ENCODE peak calls at places on chromosomes 5 and 9, in four cellular contexts. One of them, this sample, is unnamed.

GRCh38 chr5:65530904-65531303 is 32.1 kb downstream of the CENPK start:
- DNase-seq in K562: no peak
- DNase-seq in mammary epithelial cell: no peak
- DNase-seq in GM23248: no peak
- DNase-seq in this sample: no peak

GRCh38 chr9:31137151-31137849 is 1247.1 kb upstream of the ACO1 start:
- DNase-seq in K562: no peak
- DNase-seq in mammary epithelial cell: peak; percentile 98
- DNase-seq in GM23248: peak; percentile 79
- DNase-seq in this sample: no peak

GRCh38 chr5:10507575-10508024 is 56.3 kb upstream of the ANKRD33B start:
- DNase-seq in K562: peak; percentile 75
- DNase-seq in mammary epithelial cell: no peak
- DNase-seq in GM23248: peak; percentile 27
- DNase-seq in this sample: no peak

GRCh38 chr5:16160706-16161105 is 18.9 kb downstream of the MARCHF11 start:
- DNase-seq in K562: peak; percentile 59
- DNase-seq in mammary epithelial cell: peak; percentile 41
- DNase-seq in GM23248: peak; percentile 84
- DNase-seq in this sample: peak; percentile 85

GRCh38 chr5:154755361-154756202 is at the start of gene LARP1:
- DNase-seq in K562: peak; percentile 70
- DNase-seq in mammary epithelial cell: peak; percentile 39
- DNase-seq in GM23248: peak; percentile 67
- DNase-seq in this sample: peak; percentile 70

GRCh38 chr5:141641634-141642278 is 5.0 kb downstream of the RELL2 start:
- DNase-seq in K562: peak; percentile 79
- DNase-seq in mammary epithelial cell: peak; percentile 81
- DNase-seq in GM23248: peak; percentile 80
- DNase-seq in this sample: no peak

GRCh38 chr5:113378960-113379541 is 55.7 kb downstream of the TSSK1B start:
- DNase-seq in K562: peak; percentile 62
- DNase-seq in mammary epithelial cell: peak; percentile 50
- DNase-seq in GM23248: peak; percentile 66
- DNase-seq in this sample: peak; percentile 72

GRCh38 chr5:92980491-92980890 is 600.5 kb downstream of the NR2F1-AS1 start:
- DNase-seq in K562: no peak
- DNase-seq in mammary epithelial cell: peak; percentile 40
- DNase-seq in GM23248: peak; percentile 10
- DNase-seq in this sample: no peak

GRCh38 chr9:27535701-27536118 is 6.1 kb upstream of the MOB3B start:
- DNase-seq in K562: peak; percentile 13
- DNase-seq in mammary epithelial cell: peak; percentile 38
- DNase-seq in GM23248: no peak
- DNase-seq in this sample: peak; percentile 57

GRCh38 chr5:107425541-107426031 is 245.2 kb downstream of the EFNA5 start:
- DNase-seq in K562: no peak
- DNase-seq in mammary epithelial cell: peak; percentile 85
- DNase-seq in GM23248: peak; percentile 83
- DNase-seq in this sample: no peak

GRCh38 chr5:128674837-128675446 is 136.9 kb upstream of the FBN2 start:
- DNase-seq in K562: peak; percentile 28
- DNase-seq in mammary epithelial cell: peak; percentile 43
- DNase-seq in GM23248: peak; percentile 57
- DNase-seq in this sample: peak; percentile 50

GRCh38 chr5:73419414-73420390 is 28.9 kb downstream of the FOXD1 start:
- DNase-seq in K562: no peak
- DNase-seq in mammary epithelial cell: no peak
- DNase-seq in GM23248: peak; percentile 76
- DNase-seq in this sample: peak; percentile 88
- TF ChIP-seq EZH2 in K562: no peak
- TF ChIP-seq EZH2 in mammary epithelial cell: peak; percentile 73
- TF ChIP-seq EZH2 in GM23248: no peak
- TF ChIP-seq EZH2 in this sample: peak; percentile 87

DNA sequence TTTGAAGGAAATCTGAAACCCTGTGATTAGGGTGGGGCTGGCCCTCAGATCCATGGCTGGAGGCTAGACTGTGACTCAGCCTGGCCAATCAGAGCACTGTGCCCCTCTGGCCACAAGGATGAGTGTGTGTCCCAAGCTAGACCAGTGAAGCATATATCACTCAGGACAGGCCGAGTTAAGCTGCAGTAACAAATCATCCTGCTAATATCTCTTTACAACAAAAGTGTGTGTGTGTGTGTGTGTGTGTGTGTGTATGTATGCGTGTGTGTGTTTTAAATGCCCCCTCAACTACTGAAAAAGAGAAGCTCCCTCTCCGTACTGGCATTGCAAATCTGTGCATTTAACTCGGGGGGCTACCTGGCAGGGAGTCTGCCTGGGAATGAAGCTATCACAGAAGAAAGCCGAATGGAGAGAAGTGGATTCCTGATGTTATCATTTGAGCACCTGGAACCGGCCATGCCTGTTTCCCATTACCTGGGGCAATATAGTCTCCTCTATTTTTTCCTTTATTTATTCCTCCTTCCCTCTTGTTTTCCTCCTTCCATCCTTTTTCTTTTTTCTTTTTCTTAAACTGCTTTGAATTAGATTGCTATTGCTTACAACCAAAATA is 25.6 kb downstream of the STC2 start:
- DNase-seq in K562: peak; percentile 73
- DNase-seq in mammary epithelial cell: peak; percentile 79
- DNase-seq in GM23248: peak; percentile 88
- DNase-seq in this sample: peak; percentile 37
- H2AFZ ChIP-seq in K562: no peak overlapping the region
- H2AFZ ChIP-seq in mammary epithelial cell: peak overlapping the region; percentile 65
- H2AFZ ChIP-seq in GM23248: no peak overlapping the region
- H2AFZ ChIP-seq in this sample: no peak overlapping the region

DNA sequence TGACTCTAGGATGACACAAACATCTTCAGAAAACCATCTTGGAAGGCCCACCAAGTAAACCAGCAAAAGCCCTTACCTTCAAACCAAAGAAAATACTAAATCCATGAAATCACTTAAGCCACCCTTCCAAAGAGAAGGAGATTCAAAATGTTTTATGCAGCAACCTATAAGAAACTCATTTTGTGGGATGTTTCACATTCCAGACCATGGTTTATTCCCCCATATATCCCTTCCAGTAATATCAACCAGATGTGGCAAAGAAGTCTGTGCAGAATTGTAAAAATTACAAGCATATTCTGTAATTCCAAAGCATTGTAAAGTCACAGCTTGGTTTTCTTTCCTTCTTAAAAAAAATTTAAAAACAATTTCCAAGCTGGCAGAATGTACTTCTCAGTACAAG is 117.4 kb downstream of the SLIT3 start:
- DNase-seq in K562: no peak
- DNase-seq in mammary epithelial cell: no peak
- DNase-seq in GM23248: peak; percentile 70
- DNase-seq in this sample: no peak
- TF ChIP-seq EZH2 in K562: no peak
- TF ChIP-seq EZH2 in mammary epithelial cell: no peak
- TF ChIP-seq EZH2 in GM23248: no peak
- TF ChIP-seq EZH2 in this sample: no peak

DNA sequence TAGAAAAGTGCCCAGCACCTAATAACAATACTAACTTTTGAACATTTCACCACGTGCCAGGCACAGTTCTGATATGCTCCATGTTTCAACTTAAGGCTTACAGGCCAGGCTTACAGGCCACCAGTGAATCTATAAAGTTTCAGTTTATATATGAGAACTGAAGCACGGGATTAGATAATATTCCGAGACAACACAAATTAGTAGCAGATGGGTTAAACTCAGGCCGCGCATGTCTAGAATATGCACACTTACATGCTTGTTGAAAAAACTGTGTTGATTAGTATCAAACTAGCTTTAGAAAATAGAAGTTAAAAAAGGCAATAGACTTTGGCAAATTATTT is 587.9 kb downstream of the MTRR start:
- DNase-seq in K562: no peak
- DNase-seq in mammary epithelial cell: no peak
- DNase-seq in GM23248: peak; percentile 70
- DNase-seq in this sample: no peak
- H2AFZ ChIP-seq in K562: peak overlapping the region; percentile 88
- H2AFZ ChIP-seq in mammary epithelial cell: peak overlapping the region; percentile 83
- H2AFZ ChIP-seq in GM23248: peak overlapping the region; percentile 96
- H2AFZ ChIP-seq in this sample: no peak overlapping the region

GRCh38 chr5:109516385-109516784 is 106.6 kb upstream of the PJA2 start:
- DNase-seq in K562: no peak
- DNase-seq in mammary epithelial cell: no peak
- DNase-seq in GM23248: peak; percentile 82
- DNase-seq in this sample: no peak

GRCh38 chr5:109506556-109506955 is 96.8 kb upstream of the PJA2 start:
- DNase-seq in K562: no peak
- DNase-seq in mammary epithelial cell: no peak
- DNase-seq in GM23248: no peak
- DNase-seq in this sample: no peak

GRCh38 chr5:109511980-109512744 is 102.4 kb upstream of the PJA2 start:
- DNase-seq in K562: peak; percentile 6
- DNase-seq in mammary epithelial cell: no peak
- DNase-seq in GM23248: no peak
- DNase-seq in this sample: no peak
- TF ChIP-seq EZH2 in K562: no peak
- TF ChIP-seq EZH2 in mammary epithelial cell: no peak
- TF ChIP-seq EZH2 in GM23248: no peak
- TF ChIP-seq EZH2 in this sample: no peak

GRCh38 chr5:53178830-53179229 is 69.3 kb upstream of the MOCS2 start:
- DNase-seq in K562: no peak
- DNase-seq in mammary epithelial cell: no peak
- DNase-seq in GM23248: no peak
- DNase-seq in this sample: no peak
- H2AFZ ChIP-seq in K562: no peak overlapping the region
- H2AFZ ChIP-seq in mammary epithelial cell: no peak overlapping the region
- H2AFZ ChIP-seq in GM23248: no peak overlapping the region
- H2AFZ ChIP-seq in this sample: no peak overlapping the region

DNA sequence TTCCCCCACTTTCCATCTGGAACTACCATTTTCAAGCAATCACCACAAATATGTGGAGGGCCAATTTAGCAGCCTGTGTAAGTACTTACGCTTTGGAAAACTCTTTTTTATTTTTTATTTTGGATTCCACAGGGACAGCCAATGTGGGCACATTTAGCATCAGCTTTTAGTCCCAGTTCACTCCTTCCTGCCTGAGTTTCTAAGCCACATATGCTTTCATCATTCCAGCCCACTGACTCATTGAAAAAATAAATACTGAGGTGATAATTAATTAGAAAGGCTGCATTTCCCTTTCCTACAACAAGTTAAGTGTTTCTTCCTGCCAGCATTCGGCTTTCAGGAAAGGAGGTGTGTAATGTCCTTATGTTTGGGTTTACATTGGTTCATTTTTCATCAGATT is 76.7 kb downstream of the TMEM167A start:
- DNase-seq in K562: no peak
- DNase-seq in mammary epithelial cell: no peak
- DNase-seq in GM23248: no peak
- DNase-seq in this sample: no peak
- TF ChIP-seq EZH2 in K562: no peak
- TF ChIP-seq EZH2 in mammary epithelial cell: no peak
- TF ChIP-seq EZH2 in GM23248: no peak
- TF ChIP-seq EZH2 in this sample: no peak

DNA sequence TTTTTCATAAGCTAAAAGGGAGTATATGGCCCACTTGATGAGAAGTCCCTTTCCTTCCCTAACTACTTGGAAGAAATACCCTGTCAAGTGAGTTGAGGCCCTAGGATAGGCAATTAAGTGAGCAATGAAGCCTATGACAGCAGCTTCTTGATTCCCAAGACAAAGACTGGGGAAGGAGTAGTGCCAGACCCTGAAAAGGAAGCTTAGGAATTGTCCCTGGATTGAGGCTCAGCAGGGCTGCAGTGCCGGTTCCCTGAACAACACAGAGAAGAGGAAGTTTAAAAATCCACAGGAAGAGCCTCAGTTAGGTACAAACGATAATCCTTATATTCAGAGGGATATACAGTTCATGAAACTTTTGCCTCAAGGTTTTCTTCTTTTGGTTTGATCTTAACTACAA is 61.8 kb upstream of the RAD23B start:
- DNase-seq in K562: no peak
- DNase-seq in mammary epithelial cell: no peak
- DNase-seq in GM23248: no peak
- DNase-seq in this sample: peak; percentile 64
- H2AFZ ChIP-seq in K562: no peak overlapping the region
- H2AFZ ChIP-seq in mammary epithelial cell: no peak overlapping the region
- H2AFZ ChIP-seq in GM23248: no peak overlapping the region
- H2AFZ ChIP-seq in this sample: no peak overlapping the region